ENCODE peak calls at places on chromosomes 4 and X, in five cellular contexts. One of them, this sample, is unnamed.

GRCh38 chr4:136751530-136751929 is 780.8 kb downstream of the PCDH18 start:
- DNase-seq in OCI-LY7: no peak
- DNase-seq in AML-193: no peak
- DNase-seq in endothelial cell: no peak
- DNase-seq in GM20000: no peak
- DNase-seq in this sample: no peak

GRCh38 chr4:6535706-6536105 is 39.3 kb upstream of the MAN2B2 start:
- DNase-seq in OCI-LY7: no peak
- DNase-seq in endothelial cell: no peak
- DNase-seq in AML-193: no peak
- DNase-seq in GM20000: no peak
- DNase-seq in this sample: no peak

GRCh38 chr4:8556341-8557150 is 23.6 kb upstream of the GPR78 start:
- DNase-seq in endothelial cell: no peak
- DNase-seq in OCI-LY7: no peak
- DNase-seq in AML-193: no peak
- DNase-seq in GM20000: no peak
- DNase-seq in this sample: peak

GRCh38 chrX:135000516-135000915 is 9.7 kb downstream of the SMIM10 start:
- DNase-seq in GM20000: no peak
- DNase-seq in OCI-LY7: no peak
- DNase-seq in endothelial cell: no peak
- DNase-seq in AML-193: no peak
- DNase-seq in this sample: peak

GRCh38 chr4:23945521-23946017 is 55.7 kb upstream of the PPARGC1A start:
- DNase-seq in AML-193: peak
- DNase-seq in endothelial cell: no peak
- DNase-seq in GM20000: no peak
- DNase-seq in OCI-LY7: no peak
- DNase-seq in this sample: peak

GRCh38 chr4:2512396-2513135 is 23.9 kb upstream of the FAM193A start:
- DNase-seq in OCI-LY7: no peak
- DNase-seq in AML-193: no peak
- DNase-seq in GM20000: no peak
- DNase-seq in endothelial cell: no peak
- DNase-seq in this sample: no peak

GRCh38 chr4:174689618-174690017 is 139.4 kb downstream of the GLRA3 start:
- DNase-seq in OCI-LY7: no peak
- DNase-seq in endothelial cell: no peak
- DNase-seq in GM20000: no peak
- DNase-seq in AML-193: no peak
- DNase-seq in this sample: no peak

GRCh38 chr4:16508968-16509367 is 282.7 kb upstream of the TAPT1 start:
- DNase-seq in GM20000: no peak
- DNase-seq in OCI-LY7: peak
- DNase-seq in AML-193: no peak
- DNase-seq in endothelial cell: no peak
- DNase-seq in this sample: no peak

GRCh38 chr4:129355031-129355430 is 259.1 kb downstream of the C4orf33 start:
- DNase-seq in OCI-LY7: no peak
- DNase-seq in AML-193: no peak
- DNase-seq in endothelial cell: no peak
- DNase-seq in GM20000: no peak
- DNase-seq in this sample: no peak

GRCh38 chr4:114780205-114780604 is 181.6 kb downstream of the UGT8 start:
- DNase-seq in AML-193: peak
- DNase-seq in endothelial cell: peak
- DNase-seq in OCI-LY7: peak
- DNase-seq in GM20000: no peak
- DNase-seq in this sample: no peak

GRCh38 chr4:15906024-15906443 is 32.5 kb downstream of the FGFBP1 start:
- DNase-seq in endothelial cell: no peak
- DNase-seq in OCI-LY7: no peak
- DNase-seq in GM20000: no peak
- DNase-seq in AML-193: no peak
- DNase-seq in this sample: no peak

GRCh38 chrX:71623714-71624113 is 5.4 kb upstream of the CXCR3 start:
- DNase-seq in OCI-LY7: no peak
- DNase-seq in endothelial cell: no peak
- DNase-seq in AML-193: no peak
- DNase-seq in GM20000: no peak
- DNase-seq in this sample: no peak

GRCh38 chr4:152138451-152138850 is 377.6 kb upstream of the GATB start:
- DNase-seq in endothelial cell: no peak
- DNase-seq in OCI-LY7: no peak
- DNase-seq in AML-193: no peak
- DNase-seq in GM20000: no peak
- DNase-seq in this sample: no peak

GRCh38 chr4:28636971-28637370 is 1776.3 kb downstream of the STIM2 start:
- DNase-seq in OCI-LY7: no peak
- DNase-seq in AML-193: no peak
- DNase-seq in endothelial cell: no peak
- DNase-seq in GM20000: no peak
- DNase-seq in this sample: no peak

GRCh38 chr4:8762356-8762755 is 109.3 kb downstream of the HMX1 start:
- DNase-seq in OCI-LY7: no peak
- DNase-seq in AML-193: no peak
- DNase-seq in GM20000: no peak
- DNase-seq in endothelial cell: no peak
- DNase-seq in this sample: no peak

GRCh38 chr4:35151816-35152572 is 1092.3 kb downstream of the ARAP2 start:
- DNase-seq in OCI-LY7: peak
- DNase-seq in GM20000: peak
- DNase-seq in AML-193: peak
- DNase-seq in endothelial cell: peak
- DNase-seq in this sample: peak

GRCh38 chr4:174340714-174341113 is 57.0 kb downstream of the CEP44 start:
- DNase-seq in endothelial cell: no peak
- DNase-seq in AML-193: no peak
- DNase-seq in OCI-LY7: no peak
- DNase-seq in GM20000: no peak
- DNase-seq in this sample: peak

GRCh38 chr4:152935661-152936445 is at the start of gene FHDC1:
- DNase-seq in GM20000: peak
- DNase-seq in endothelial cell: peak
- DNase-seq in AML-193: no peak
- DNase-seq in OCI-LY7: no peak
- DNase-seq in this sample: peak

GRCh38 chr4:163607292-163607691 is 112.8 kb downstream of the TMA16 start:
- DNase-seq in AML-193: peak
- DNase-seq in GM20000: no peak
- DNase-seq in OCI-LY7: no peak
- DNase-seq in endothelial cell: no peak
- DNase-seq in this sample: no peak

GRCh38 chr4:128769011-128769410 is 40.5 kb upstream of the JADE1 start:
- DNase-seq in GM20000: no peak
- DNase-seq in AML-193: no peak
- DNase-seq in endothelial cell: no peak
- DNase-seq in OCI-LY7: no peak
- DNase-seq in this sample: no peak

GRCh38 chr4:112181358-112182000 is 36.2 kb downstream of the FAM241A start:
- DNase-seq in OCI-LY7: no peak
- DNase-seq in AML-193: no peak
- DNase-seq in GM20000: no peak
- DNase-seq in endothelial cell: no peak
- DNase-seq in this sample: no peak

GRCh38 chr4:38368612-38369011 is 295.4 kb upstream of the KLF3 start:
- DNase-seq in OCI-LY7: no peak
- DNase-seq in AML-193: no peak
- DNase-seq in GM20000: no peak
- DNase-seq in endothelial cell: no peak
- DNase-seq in this sample: peak

GRCh38 chrX:79169484-79169883 is 25.0 kb downstream of the GPR174 start:
- DNase-seq in AML-193: no peak
- DNase-seq in OCI-LY7: no peak
- DNase-seq in GM20000: no peak
- DNase-seq in endothelial cell: no peak
- DNase-seq in this sample: no peak

GRCh38 chrX:22004866-22005265 is 27.3 kb upstream of the PHEX start:
- DNase-seq in OCI-LY7: no peak
- DNase-seq in endothelial cell: no peak
- DNase-seq in GM20000: no peak
- DNase-seq in AML-193: no peak
- DNase-seq in this sample: no peak

This sample was measured in GM03348.